ENCODE peak calls at places on chromosome 10, in seven cellular contexts. Z, Q, T, C, M, G and V are unnamed samples. For H3K4me1, the result is how much of the 10 kb centered on the place peaks cover.

GRCh38 chr10:66519616-66520015 is 406.2 kb upstream of the LRRTM3 start:
- DNase-seq in Z (no peak), Q (no peak), T (no peak), C (no peak), M (no peak), G (no peak), V (no peak)

GRCh38 chr10:116542007-116542677 is 3.6 kb upstream of the PNLIP start:
- DNase-seq in Z (no peak), Q (no peak), T (no peak), C (no peak), M (peak), G (no peak), V (no peak)

GRCh38 chr10:93762979-93763391 is 5.2 kb downstream of the LGI1 start:
- DNase-seq in Z (no peak), Q (no peak), T (no peak), C (no peak), M (no peak), G (no peak), V (no peak)

GRCh38 chr10:85613391-85613790 is 753.2 kb downstream of the GRID1 start:
- DNase-seq in Z (no peak), Q (peak), T (no peak), C (no peak), M (no peak), G (no peak), V (no peak)

GRCh38 chr10:51063659-51064535 is 10.4 kb upstream of the PRKG1 start:
- DNase-seq in Z (no peak), Q (no peak), T (no peak), C (peak), M (no peak), G (no peak), V (no peak)

GRCh38 chr10:132257271-132257670 is 50.5 kb downstream of the STK32C start:
- DNase-seq in Z (no peak), Q (no peak), T (no peak), C (no peak), M (no peak), G (no peak), V (no peak)

GRCh38 chr10:115861864-115862263 is 411.1 kb downstream of the GFRA1 start:
- DNase-seq in Z (no peak), Q (no peak), T (no peak), C (no peak), M (no peak), G (no peak), V (no peak)

GRCh38 chr10:114250716-114251115 is 11.7 kb downstream of the VWA2 start:
- DNase-seq in Z (no peak), Q (no peak), T (no peak), C (no peak), M (no peak), G (no peak), V (no peak)

GRCh38 chr10:86956195-86956840 is 1.1 kb downstream of the MMRN2 start:
- DNase-seq in Z (peak), Q (peak), T (no peak), C (no peak), M (no peak), G (no peak), V (no peak)

GRCh38 chr10:3784510-3785250 is at the start of gene KLF6:
- DNase-seq in Z (peak), Q (peak), T (peak), C (no peak), M (peak), G (peak), V (no peak)

GRCh38 chr10:73762915-73763314 is 18.7 kb downstream of the SEC24C start:
- DNase-seq in Z (no peak), Q (no peak), T (no peak), C (no peak), M (no peak), G (no peak), V (no peak)

GRCh38 chr10:101923212-101923611 is 79.6 kb upstream of the KCNIP2 start:
- DNase-seq in Z (no peak), Q (no peak), T (no peak), C (no peak), M (no peak), G (no peak), V (no peak)

GRCh38 chr10:34163075-34163905 is 651.8 kb downstream of the PARD3 start:
- DNase-seq in Z (no peak), Q (no peak), T (no peak), C (no peak), M (no peak), G (no peak), V (no peak)

GRCh38 chr10:69642747-69643146 is 12.7 kb downstream of the FAM241B start:
- DNase-seq in Z (no peak), Q (no peak), T (no peak), C (no peak), M (no peak), G (no peak), V (no peak)

GRCh38 chr10:369441-370221 is 234.4 kb downstream of the ZMYND11 start:
- DNase-seq in Z (peak), Q (peak), T (no peak), C (no peak), M (no peak), G (no peak), V (no peak)

GRCh38 chr10:124211921-124212320 is 118.5 kb upstream of the CHST15 start:
- DNase-seq in Z (no peak), Q (no peak), T (no peak), C (no peak), M (no peak), G (no peak), V (no peak)

GRCh38 chr10:114680557-114681117 is 22.6 kb upstream of the ABLIM1 start:
- DNase-seq in Z (no peak), Q (no peak), T (no peak), C (no peak), M (no peak), G (no peak), V (no peak)

GRCh38 chr10:80075781-80076180 is 2.7 kb upstream of the TMEM254 start:
- DNase-seq in Z (no peak), Q (no peak), T (no peak), C (no peak), M (no peak), G (no peak), V (no peak)

GRCh38 chr10:46548781-46549090 is 7.7 kb downstream of the GPRIN2 start:
- DNase-seq in Z (peak), Q (no peak), T (no peak), C (no peak), M (no peak), G (no peak), V (no peak)

GRCh38 chr10:62264702-62265436 is 3.8 kb downstream of the RTKN2 start:
- DNase-seq in Z (no peak), Q (no peak), T (no peak), C (peak), M (no peak), G (no peak), V (no peak)

GRCh38 chr10:54914049-54914448 is 113.0 kb upstream of the PCDH15 start:
- DNase-seq in Z (no peak), Q (no peak), T (no peak), C (no peak), M (no peak), G (no peak), V (no peak)

GRCh38 chr10:35565602-35566061 is 39.5 kb upstream of the GJD4 start:
- DNase-seq in Z (no peak), Q (no peak), T (no peak), C (peak), M (no peak), G (no peak), V (no peak)

GRCh38 chr10:125148576-125148975 is 11.8 kb downstream of the CTBP2 start:
- DNase-seq in Z (no peak), Q (no peak), T (no peak), C (no peak), M (no peak), G (no peak), V (no peak)

GRCh38 chr10:75038335-75038734 is 73.1 kb upstream of the SAMD8 start:
- DNase-seq in Z (no peak), Q (no peak), T (no peak), C (peak), M (peak), G (peak), V (no peak)

GRCh38 chr10:77887631-77888355 is 38.8 kb downstream of the DLG5 start:
- DNase-seq in Z (no peak), Q (peak), T (no peak), C (no peak), M (no peak), G (no peak), V (no peak)

GRCh38 chr10:103792547-103792946 is 62.8 kb downstream of the SH3PXD2A start:
- DNase-seq in Z (no peak), Q (no peak), T (no peak), C (no peak), M (no peak), G (no peak), V (no peak)

GRCh38 chr10:122296363-122297120 is 25.4 kb downstream of the BTBD16 start:
- DNase-seq in Z (no peak), Q (no peak), T (no peak), C (no peak), M (no peak), G (no peak), V (no peak)

GRCh38 chr10:11011966-11012365 is 5.7 kb upstream of the CELF2 start:
- DNase-seq in Z (no peak), Q (no peak), T (no peak), C (no peak), M (no peak), G (no peak), V (no peak)

GRCh38 chr10:25896421-25896820 is 37.6 kb upstream of the MYO3A start:
- DNase-seq in Z (no peak), Q (no peak), T (no peak), C (no peak), M (no peak), G (no peak), V (no peak)

GRCh38 chr10:132957131-132957530 is 14.8 kb upstream of the CFAP46 start:
- DNase-seq in Z (peak), Q (peak), T (no peak), C (no peak), M (no peak), G (no peak), V (no peak)

GRCh38 chr10:86370006-86370585 is 3.5 kb upstream of the GRID1 start:
- DNase-seq in Z (peak), Q (peak), T (no peak), C (no peak), M (peak), G (peak), V (no peak)

GRCh38 chr10:44715081-44715480 is 196.1 kb upstream of the TMEM72 start:
- DNase-seq in Z (no peak), Q (no peak), T (no peak), C (no peak), M (no peak), G (no peak), V (no peak)

GRCh38 chr10:74821501-74821900 is 4.9 kb upstream of the KAT6B start:
- DNase-seq in Z (no peak), Q (no peak), T (no peak), C (no peak), M (peak), G (no peak), V (peak)

GRCh38 chr10:129755075-129756020 is 208.7 kb downstream of the EBF3 start:
- DNase-seq in Z (peak), Q (no peak), T (no peak), C (no peak), M (peak), G (no peak), V (peak)

GRCh38 chr10:1120761-1121160 is 64.6 kb downstream of the WDR37 start:
- DNase-seq in Z (no peak), Q (no peak), T (no peak), C (no peak), M (no peak), G (no peak), V (no peak)

DNA sequence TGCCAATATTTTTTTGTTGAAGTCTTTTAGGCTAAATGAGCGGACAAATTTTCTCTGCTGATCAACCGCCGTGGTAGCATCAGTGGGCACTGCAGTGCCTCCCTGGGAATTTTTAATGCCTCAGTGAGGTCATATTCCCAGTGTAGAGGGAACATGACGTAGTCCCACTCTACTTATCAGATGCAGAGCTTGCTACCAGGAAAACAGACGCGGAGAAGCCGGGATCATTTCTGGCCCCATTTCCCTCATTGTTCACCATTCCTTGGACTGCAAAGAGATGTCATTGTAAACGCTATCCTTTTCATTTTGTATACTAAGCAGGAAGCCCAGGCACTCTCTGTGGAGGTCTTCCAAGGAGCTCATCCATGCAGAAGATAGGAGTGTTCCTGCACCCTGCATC is 145.4 kb downstream of the TCF7L2 start:
- DNase-seq in Z (no peak), Q (peak), T (no peak), C (no peak), M (no peak), G (no peak), V (no peak)
- H3K4me1 ChIP-seq in Z (half or more), Q (under half), T (under half), C (under half), M (under half), G (under half), V (under half)

DNA sequence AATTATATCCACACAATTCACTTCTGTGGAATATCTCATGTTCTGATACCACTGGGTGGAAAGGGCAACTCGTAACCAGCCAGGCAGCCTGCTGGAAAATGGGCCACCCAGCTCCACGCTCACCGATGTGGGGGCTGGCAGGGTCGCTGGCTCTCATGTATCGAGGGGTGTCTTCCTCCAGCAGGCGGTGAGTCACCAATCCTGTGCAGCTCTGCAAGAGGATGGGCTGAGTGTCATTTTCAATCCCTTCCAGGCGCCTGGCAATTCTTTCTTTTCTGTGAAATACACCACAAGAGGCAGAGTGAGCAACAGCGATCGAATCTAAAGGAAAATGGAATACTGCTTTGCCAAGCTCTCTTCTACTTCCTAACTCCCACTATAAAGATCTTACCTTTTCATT is 80.1 kb downstream of the SVIL start:
- DNase-seq in Z (no peak), Q (no peak), T (no peak), C (no peak), M (no peak), G (no peak), V (no peak)
- H3K4me1 ChIP-seq in Z (under half), Q (under half), T (under half), C (under half), M (under half), G (under half), V (under half)

GRCh38 chr10:22646291-22646926 is 68.0 kb downstream of the PIP4K2A start:
- DNase-seq in Z (no peak), Q (no peak), T (no peak), C (no peak), M (no peak), G (no peak), V (no peak)
- H3K4me1 ChIP-seq in Z (half or more), Q (under half), T (half or more), C (under half), M (under half), G (under half), V (under half)

GRCh38 chr10:78974409-78975317 is 94.1 kb upstream of the ZMIZ1 start:
- DNase-seq in Z (no peak), Q (peak), T (peak), C (peak), M (peak), G (peak), V (peak)
- H3K4me1 ChIP-seq in Z (half or more), Q (under half), T (under half), C (under half), M (under half), G (under half), V (under half)

DNA sequence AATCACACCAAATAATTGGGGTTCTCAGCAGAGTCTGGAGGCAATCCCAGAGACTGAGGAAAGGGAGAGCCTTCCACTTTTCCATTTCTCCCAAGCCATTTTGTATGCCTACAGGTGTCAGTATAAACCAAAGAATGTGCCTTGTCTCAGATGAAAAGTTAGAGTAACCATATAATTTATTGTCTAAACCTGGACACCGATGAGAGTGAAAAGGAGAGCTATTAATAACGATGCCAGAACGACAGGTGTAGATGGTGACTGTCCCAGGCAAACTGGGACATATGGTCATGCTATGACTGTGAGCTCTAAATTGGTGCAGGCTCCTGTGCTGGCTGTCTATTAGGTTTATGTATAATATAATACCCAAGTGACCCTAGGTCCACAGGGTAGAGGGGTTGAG is 219.6 kb downstream of the ARHGAP12 start:
- DNase-seq in Z (no peak), Q (no peak), T (no peak), C (no peak), M (no peak), G (no peak), V (no peak)
- H3K4me1 ChIP-seq in Z (under half), Q (under half), T (under half), C (under half), M (under half), G (under half), V (under half)